ENCODE peak calls at places on chromosomes 13 and 19, in seven cellular contexts. H is activated T-helper 2 cell treated with anti-CD3 and anti-CD28 coated beads, Interferon-gamma antibody, Interleukin-2, Interleukin-4, amounts not matched to agents 10 μg/mL and 5 μg/mL and 100 μg/mL, durations not matched to agents 14 hours and 24 hours and 36 hours; V is natural killer cell treated with Interleukin-12 subunit alpha and Interleukin-12 subunit beta and Interleukin-15 and Interleukin-18, amount 100 ng/mL, for 72 hours; D is endothelial cell; J is fibroblast of villous mesenchyme; T is osteocyte; X is naive thymus-derived CD8-positive, alpha-beta T cell. N is an unnamed sample.

GRCh38 chr19:56270676-56271075 is 1.9 kb upstream of the EDDM13 start:
- DNase-seq in X (no peak), J (no peak), H (no peak), D (no peak), T (no peak), V (no peak), N (no peak)

GRCh38 chr19:29277107-29277506 is 64.2 kb upstream of the UQCRFS1 start:
- DNase-seq in V (peak), T (no peak), X (peak), D (no peak), H (peak), J (no peak), N (no peak)

GRCh38 chr19:3224346-3225325 is at the start of gene CELF5:
- DNase-seq in H (peak), D (peak), V (no peak), X (peak), T (no peak), J (peak), N (no peak)

GRCh38 chr19:48329167-48329891 is 4.0 kb downstream of the EMP3 start:
- DNase-seq in T (no peak), V (no peak), H (peak), D (no peak), J (peak), X (peak), N (no peak)

GRCh38 chr13:73672492-73672891 is 461.7 kb downstream of the KLF12 start:
- DNase-seq in V (no peak), T (no peak), H (no peak), J (no peak), X (no peak), D (no peak), N (no peak)

GRCh38 chr19:16371540-16371986 is 46.9 kb downstream of the KLF2 start:
- DNase-seq in X (peak), V (peak), D (no peak), H (peak), J (peak), T (no peak), N (no peak)

GRCh38 chr13:37495046-37495445 is 103.5 kb downstream of the POSTN start:
- DNase-seq in V (no peak), J (no peak), H (no peak), D (no peak), T (no peak), X (no peak), N (no peak)

GRCh38 chr19:33175886-33176669 is 18.1 kb upstream of the LRP3 start:
- DNase-seq in V (no peak), X (no peak), T (no peak), J (peak), D (no peak), H (no peak), N (no peak)

GRCh38 chr13:74217816-74218215 is 83.6 kb upstream of the KLF12 start:
- DNase-seq in V (no peak), J (peak), X (no peak), H (no peak), T (no peak), D (no peak), N (no peak)

GRCh38 chr19:48244289-48244688 is 11.4 kb downstream of the CARD8 start:
- DNase-seq in V (peak), H (peak), T (no peak), D (no peak), X (peak), J (no peak), N (no peak)

GRCh38 chr19:2591537-2592291 is 110.8 kb downstream of the GNG7 start:
- DNase-seq in X (no peak), J (no peak), H (no peak), D (no peak), V (no peak), T (no peak), N (no peak)

GRCh38 chr19:17469371-17470203 is 737 bp upstream of the SLC27A1 start:
- DNase-seq in D (peak), T (peak), X (peak), H (peak), V (peak), J (peak), N (peak)

GRCh38 chr13:101757446-101758039 is 305.1 kb downstream of the ITGBL1 start:
- DNase-seq in V (no peak), D (no peak), J (peak), H (no peak), T (no peak), X (peak), N (peak)

GRCh38 chr19:11047856-11048255 is 41.4 kb upstream of the LDLR start:
- DNase-seq in T (no peak), X (no peak), D (no peak), V (no peak), J (no peak), H (no peak), N (no peak)

GRCh38 chr19:55118401-55118991 is 1.1 kb upstream of the PPP1R12C start:
- DNase-seq in J (no peak), H (peak), T (no peak), X (no peak), V (peak), D (peak), N (peak)

GRCh38 chr19:48617146-48617937 is 1.6 kb downstream of the RPL18 start:
- DNase-seq in V (no peak), J (no peak), D (no peak), H (no peak), X (no peak), T (no peak), N (no peak)

N was measured in smooth muscle cell of the brain vasculature.